ENCODE peak calls at places on chromosomes 2 and 18, in five cellular contexts. O is WTC11, D is H1, R is endothelial cell of umbilical vein, B is HepG2. Y is an unnamed sample.

GRCh38 chr2:28429636-28430376 is 37.1 kb downstream of the FOSL2 start:
- DNase-seq in D (no peak), B (no peak), O (no peak), R (no peak), Y (no peak)

GRCh38 chr2:29238497-29238896 is 123.3 kb downstream of the CLIP4 start:
- DNase-seq in B (peak), D (peak), R (peak), O (peak), Y (peak)

GRCh38 chr2:136444323-136444722 is 321.0 kb upstream of the THSD7B start:
- DNase-seq in D (no peak), B (no peak), O (no peak), R (no peak), Y (no peak)

GRCh38 chr18:23281626-23282436 is 146.5 kb downstream of the CABLES1 start:
- DNase-seq in B (no peak), D (no peak), R (peak), O (no peak), Y (peak)

GRCh38 chr2:23556929-23557328 is 171.9 kb downstream of the KLHL29 start:
- DNase-seq in D (no peak), O (no peak), B (no peak), R (no peak), Y (no peak)

GRCh38 chr2:231185050-231185725 is 13.2 kb upstream of the ARMC9 start:
- DNase-seq in B (no peak), O (no peak), D (no peak), R (peak), Y (no peak)

GRCh38 chr2:145324748-145325147 is 804.8 kb upstream of the ZEB2 start:
- DNase-seq in D (no peak), B (no peak), O (no peak), R (no peak), Y (no peak)

GRCh38 chr2:102114851-102115497 is 27.6 kb upstream of the IL1R1 start:
- DNase-seq in B (peak), D (no peak), O (no peak), R (peak), Y (no peak)

GRCh38 chr2:150853258-150853657 is 365.8 kb upstream of the RND3 start:
- DNase-seq in O (no peak), B (no peak), R (no peak), D (no peak), Y (no peak)

GRCh38 chr18:37398248-37398920 is 167.2 kb downstream of the CELF4 start:
- DNase-seq in O (no peak), R (no peak), B (no peak), D (no peak), Y (no peak)

GRCh38 chr18:76805221-76805620 is 17.1 kb upstream of the ZNF236 start:
- DNase-seq in R (peak), O (no peak), D (no peak), B (peak), Y (no peak)

GRCh38 chr18:13112982-13113381 is 105.6 kb upstream of the LDLRAD4 start:
- DNase-seq in O (peak), B (peak), R (peak), D (peak), Y (peak)

GRCh38 chr2:205496370-205496769 is 185.9 kb upstream of the NRP2 start:
- DNase-seq in D (no peak), O (no peak), R (no peak), B (no peak), Y (no peak)

GRCh38 chr2:240990726-240991377 is 7.6 kb upstream of the SNED1 start:
- DNase-seq in O (no peak), D (peak), R (no peak), B (no peak), Y (no peak)

GRCh38 chr18:50240083-50240563 is 26.2 kb downstream of the CFAP53 start:
- DNase-seq in O (no peak), D (no peak), R (no peak), B (no peak), Y (no peak)

GRCh38 chr2:55167630-55167967 is 64.5 kb downstream of the CLHC1 start:
- DNase-seq in B (no peak), R (no peak), D (no peak), O (no peak), Y (no peak)

GRCh38 chr2:164954954-164955701 is at the start of gene SLC38A11:
- DNase-seq in B (no peak), O (peak), D (peak), R (no peak), Y (no peak)

GRCh38 chr2:108403494-108403893 is 25.7 kb downstream of the SULT1C4 start:
- DNase-seq in O (peak), B (no peak), D (peak), R (no peak), Y (peak)

GRCh38 chr2:75608684-75609333 is 37.8 kb upstream of the MRPL19 start:
- DNase-seq in O (peak), R (peak), B (peak), D (peak), Y (peak)

GRCh38 chr2:137178955-137179377 is 413.6 kb downstream of the THSD7B start:
- DNase-seq in O (no peak), R (peak), B (no peak), D (no peak), Y (no peak)

GRCh38 chr18:14943967-14944636 is 196.1 kb downstream of the ANKRD30B start:
- DNase-seq in R (no peak), B (no peak), O (no peak), D (no peak), Y (no peak)

GRCh38 chr18:48994044-48994651 is 43.4 kb upstream of the SMAD7 start:
- DNase-seq in B (peak), R (no peak), O (no peak), D (no peak), Y (peak)

GRCh38 chr2:158061763-158062162 is 39.9 kb upstream of the UPP2 start:
- DNase-seq in B (no peak), O (no peak), R (no peak), D (no peak), Y (no peak)

GRCh38 chr18:79947054-79947755 is 4.2 kb downstream of the SLC66A2 start:
- DNase-seq in D (no peak), R (no peak), O (no peak), B (no peak), Y (no peak)

GRCh38 chr2:178863130-178863855 is 56.1 kb upstream of the TTN start:
- DNase-seq in O (no peak), R (no peak), B (no peak), D (no peak), Y (no peak)

GRCh38 chr18:5294618-5295230 is 802 bp downstream of the ZBTB14 start:
- DNase-seq in B (peak), R (peak), D (peak), O (peak), Y (peak)

GRCh38 chr2:96618599-96619283 is 19.4 kb downstream of the KANSL3 start:
- DNase-seq in R (no peak), D (no peak), O (no peak), B (no peak), Y (no peak)

GRCh38 chr18:63869374-63869773 is 18.1 kb upstream of the SERPINB2 start:
- DNase-seq in R (no peak), B (no peak), D (no peak), O (no peak), Y (no peak)

GRCh38 chr2:67564076-67564475 is 166.9 kb downstream of the ETAA1 start:
- DNase-seq in D (no peak), B (no peak), O (no peak), R (no peak), Y (no peak)

GRCh38 chr18:24763765-24764548 is 303.5 kb downstream of the HRH4 start:
- DNase-seq in R (no peak), O (no peak), B (no peak), D (no peak), Y (no peak)

GRCh38 chr2:75076088-75076487 is 117.6 kb downstream of the POLE4 start:
- DNase-seq in O (no peak), B (no peak), R (no peak), D (no peak), Y (no peak)

GRCh38 chr2:234026111-234026510 is 24.4 kb upstream of the SPP2 start:
- DNase-seq in R (no peak), O (no peak), B (no peak), D (no peak), Y (no peak)

GRCh38 chr2:153403937-153404336 is 74.6 kb downstream of the RPRM start:
- DNase-seq in R (no peak), D (no peak), B (no peak), O (no peak), Y (no peak)

GRCh38 chr18:3652380-3653262 is 202.6 kb downstream of the TGIF1 start:
- DNase-seq in O (no peak), D (no peak), B (peak), R (peak), Y (peak)

GRCh38 chr18:58226476-58226875 is 182.4 kb downstream of the NEDD4L start:
- DNase-seq in R (no peak), B (no peak), D (no peak), O (no peak), Y (no peak)

GRCh38 chr18:79070486-79070885 is 1.3 kb downstream of the ATP9B start:
- DNase-seq in D (no peak), B (no peak), O (no peak), R (no peak), Y (no peak)

GRCh38 chr2:23350792-23351355 is 34.1 kb upstream of the KLHL29 start:
- DNase-seq in O (no peak), R (no peak), B (no peak), D (no peak), Y (no peak)

GRCh38 chr18:9466911-9467310 is 8.4 kb upstream of the RALBP1 start:
- DNase-seq in R (no peak), O (no peak), D (no peak), B (no peak), Y (no peak)

GRCh38 chr2:232547991-232548390 is 2.4 kb downstream of the TIGD1 start:
- DNase-seq in R (no peak), O (no peak), D (no peak), B (no peak), Y (no peak)
- TF ChIP-seq JUN in R (no peak), O (no peak), D (no peak), B (no peak), Y (no peak)

GRCh38 chr2:32489061-32489460 is 132.2 kb downstream of the BIRC6 start:
- DNase-seq in B (no peak), O (no peak), D (no peak), R (peak), Y (no peak)

GRCh38 chr2:32482466-32482865 is 125.6 kb downstream of the BIRC6 start:
- DNase-seq in D (no peak), O (no peak), B (no peak), R (no peak), Y (no peak)

GRCh38 chr2:32479993-32480392 is 123.2 kb downstream of the BIRC6 start:
- DNase-seq in O (no peak), D (no peak), B (no peak), R (no peak), Y (no peak)

GRCh38 chr2:32485399-32485798 is 128.6 kb downstream of the BIRC6 start:
- DNase-seq in B (no peak), R (peak), O (no peak), D (no peak), Y (no peak)

DNA sequence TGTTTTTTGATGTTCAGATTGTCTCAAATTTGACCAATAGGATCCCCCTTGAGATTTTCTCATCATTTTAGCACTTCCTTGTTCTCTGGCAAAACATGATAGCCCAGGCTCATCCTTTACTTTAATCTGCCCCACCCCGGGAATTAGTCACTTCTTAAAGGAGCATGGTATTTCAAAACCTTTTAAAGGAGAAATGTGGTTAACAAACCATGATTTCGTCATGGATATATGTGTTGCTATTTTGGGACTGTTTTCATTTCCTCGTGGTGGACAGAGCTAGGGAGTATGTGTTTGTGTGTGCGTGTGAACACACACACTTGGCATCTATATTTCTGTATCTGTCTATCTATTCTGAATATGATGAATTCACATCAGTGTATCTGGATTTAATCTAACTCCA is 128.1 kb downstream of the BIRC6 start:
- DNase-seq in D (no peak), R (peak), B (no peak), O (no peak), Y (peak)
- TF ChIP-seq JUN in D (no peak), R (no peak), B (no peak), O (no peak), Y (no peak)

DNA sequence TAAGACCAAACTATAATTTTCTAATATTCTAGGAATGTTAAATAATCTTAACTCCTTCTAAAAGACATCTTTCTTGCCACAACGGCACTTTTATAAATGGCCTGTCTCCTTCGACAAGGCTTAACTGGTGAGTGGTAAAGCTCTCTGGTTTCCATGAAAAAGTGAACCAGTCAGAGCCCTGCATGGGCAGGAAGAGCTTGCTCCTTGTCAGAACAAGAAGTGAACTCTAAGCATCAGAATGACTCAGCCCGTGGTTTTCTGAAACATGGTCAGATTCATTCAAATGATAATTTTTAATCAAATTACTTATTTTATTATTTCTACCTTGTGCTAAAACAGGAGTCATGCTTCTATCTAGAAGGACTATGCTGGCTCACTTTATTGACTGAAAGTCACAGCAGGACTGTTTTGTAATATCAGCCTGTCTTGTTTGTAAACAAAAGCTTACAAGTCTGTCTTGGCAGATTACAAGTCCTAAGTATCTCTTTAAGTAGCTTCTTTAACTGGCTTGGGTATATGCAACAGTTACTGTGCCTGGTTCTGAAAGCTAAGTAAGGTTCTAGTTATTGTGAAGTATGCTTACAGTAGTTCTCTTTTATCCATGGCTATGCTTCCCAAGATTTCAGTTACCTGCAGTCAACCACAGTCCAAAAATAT is 245.4 kb downstream of the NAPG start:
- DNase-seq in B (no peak), O (no peak), R (no peak), D (no peak), Y (no peak)
- TF ChIP-seq JUN in B (no peak), O (no peak), R (no peak), D (no peak), Y (no peak)

DNA sequence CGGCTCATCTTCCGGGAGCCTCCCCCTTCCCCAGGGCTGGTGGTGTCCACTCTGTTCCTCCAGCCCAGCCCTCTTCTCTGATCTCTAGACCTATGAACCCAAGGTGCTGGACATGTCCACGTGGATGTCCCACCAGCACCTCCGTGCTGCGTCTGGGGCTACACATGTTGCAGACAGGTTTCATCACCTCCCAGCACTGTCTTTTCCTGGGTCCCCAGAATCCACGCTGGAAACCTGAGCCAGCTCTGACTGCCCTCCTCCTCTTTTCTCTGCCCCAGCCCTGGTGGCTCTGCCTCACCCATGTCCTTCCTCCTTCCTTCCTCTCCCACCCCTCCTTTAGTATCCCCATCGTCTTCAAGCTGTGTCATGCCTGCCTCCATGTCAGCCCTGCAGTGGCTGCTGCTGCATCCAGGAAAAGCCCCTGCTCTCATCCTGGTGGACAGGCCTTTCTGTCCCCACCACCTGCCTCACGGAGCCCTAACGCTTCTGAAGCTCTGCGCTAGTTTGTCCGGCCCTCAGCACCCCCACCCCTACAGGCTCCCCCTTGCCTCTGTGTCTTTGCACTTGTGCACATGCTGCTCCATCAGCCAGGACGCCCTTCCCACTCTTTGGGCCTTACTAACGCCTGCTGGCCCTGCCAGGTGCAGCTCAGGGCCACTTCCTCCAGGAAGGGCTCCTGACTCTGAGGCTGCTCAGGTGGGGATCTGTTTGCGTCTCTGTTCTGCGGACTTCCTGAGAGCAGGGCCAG is 105.9 kb downstream of the DYSF start:
- DNase-seq in B (no peak), O (no peak), D (no peak), R (no peak), Y (no peak)
- TF ChIP-seq JUN in B (no peak), O (no peak), D (no peak), R (no peak), Y (no peak)

GRCh38 chr2:26068602-26069298 is 34.9 kb downstream of the RAB10 start:
- DNase-seq in D (no peak), B (peak), R (peak), O (no peak), Y (peak)
- TF ChIP-seq JUN in D (no peak), B (no peak), R (peak), O (no peak), Y (peak)